ENCODE peak calls at places on chromosomes 1 and 21, in ten cellular contexts. One of them, this sample, is unnamed.

GRCh38 chr1:229507502-229507901 is 639 bp downstream of the NUP133 start:
- DNase-seq in GM19239: no peak
- DNase-seq in caudate nucleus: no peak
- DNase-seq in heart left ventricle: no peak
- DNase-seq in HEK293T: no peak
- DNase-seq in GM12865: no peak
- DNase-seq in PC-9: no peak
- DNase-seq in hippocampal formation: no peak
- DNase-seq in activated naive CD4-positive, alpha-beta T cell treated with Interleukin-2 at 50 U/mL for 16 hours: no peak
- DNase-seq in NCI-H1417: no peak
- DNase-seq in this sample: no peak

GRCh38 chr21:44500111-44500510 is 39.9 kb downstream of the KRTAP10-1 start:
- DNase-seq in PC-9: no peak
- DNase-seq in GM19239: no peak
- DNase-seq in GM12865: no peak
- DNase-seq in caudate nucleus: no peak
- DNase-seq in hippocampal formation: no peak
- DNase-seq in HEK293T: no peak
- DNase-seq in heart left ventricle: no peak
- DNase-seq in NCI-H1417: no peak
- DNase-seq in activated naive CD4-positive, alpha-beta T cell treated with Interleukin-2 at 50 U/mL for 16 hours: no peak
- DNase-seq in this sample: no peak

GRCh38 chr1:85394130-85394529 is 70.8 kb downstream of the DDAH1 start:
- DNase-seq in NCI-H1417: no peak
- DNase-seq in hippocampal formation: no peak
- DNase-seq in activated naive CD4-positive, alpha-beta T cell treated with Interleukin-2 at 50 U/mL for 16 hours: no peak
- DNase-seq in PC-9: no peak
- DNase-seq in GM12865: no peak
- DNase-seq in HEK293T: no peak
- DNase-seq in GM19239: no peak
- DNase-seq in caudate nucleus: no peak
- DNase-seq in heart left ventricle: no peak
- DNase-seq in this sample: no peak

GRCh38 chr21:29245104-29245643 is 53.5 kb upstream of the BACH1 start:
- DNase-seq in hippocampal formation: no peak
- DNase-seq in GM12865: peak; percentile 64
- DNase-seq in HEK293T: no peak
- DNase-seq in GM19239: no peak
- DNase-seq in activated naive CD4-positive, alpha-beta T cell treated with Interleukin-2 at 50 U/mL for 16 hours: peak; percentile 44
- DNase-seq in NCI-H1417: peak; percentile 10
- DNase-seq in heart left ventricle: no peak
- DNase-seq in PC-9: no peak
- DNase-seq in caudate nucleus: no peak
- DNase-seq in this sample: no peak

GRCh38 chr1:78607334-78607927 is 12.8 kb upstream of the IFI44L start:
- DNase-seq in NCI-H1417: peak; percentile 45
- DNase-seq in hippocampal formation: no peak
- DNase-seq in GM12865: peak; percentile 38
- DNase-seq in GM19239: no peak
- DNase-seq in caudate nucleus: no peak
- DNase-seq in PC-9: no peak
- DNase-seq in activated naive CD4-positive, alpha-beta T cell treated with Interleukin-2 at 50 U/mL for 16 hours: no peak
- DNase-seq in HEK293T: peak; percentile 22
- DNase-seq in heart left ventricle: no peak
- DNase-seq in this sample: no peak

GRCh38 chr1:230986976-230987375 is 8.1 kb downstream of the ARV1 start:
- DNase-seq in activated naive CD4-positive, alpha-beta T cell treated with Interleukin-2 at 50 U/mL for 16 hours: no peak
- DNase-seq in GM19239: no peak
- DNase-seq in NCI-H1417: no peak
- DNase-seq in PC-9: no peak
- DNase-seq in GM12865: no peak
- DNase-seq in heart left ventricle: no peak
- DNase-seq in caudate nucleus: no peak
- DNase-seq in HEK293T: no peak
- DNase-seq in hippocampal formation: no peak
- DNase-seq in this sample: no peak

GRCh38 chr1:186577633-186578032 is 102.6 kb downstream of the PTGS2 start:
- DNase-seq in heart left ventricle: no peak
- DNase-seq in GM19239: no peak
- DNase-seq in hippocampal formation: no peak
- DNase-seq in PC-9: no peak
- DNase-seq in NCI-H1417: no peak
- DNase-seq in activated naive CD4-positive, alpha-beta T cell treated with Interleukin-2 at 50 U/mL for 16 hours: no peak
- DNase-seq in HEK293T: no peak
- DNase-seq in caudate nucleus: no peak
- DNase-seq in GM12865: no peak
- DNase-seq in this sample: no peak

GRCh38 chr1:110875216-110875731 is 2.3 kb downstream of the CD53 start:
- DNase-seq in heart left ventricle: no peak
- DNase-seq in hippocampal formation: no peak
- DNase-seq in NCI-H1417: no peak
- DNase-seq in GM19239: no peak
- DNase-seq in PC-9: no peak
- DNase-seq in GM12865: peak; percentile 85
- DNase-seq in HEK293T: no peak
- DNase-seq in caudate nucleus: no peak
- DNase-seq in activated naive CD4-positive, alpha-beta T cell treated with Interleukin-2 at 50 U/mL for 16 hours: peak; percentile 48
- DNase-seq in this sample: no peak

GRCh38 chr1:6075747-6076146 is 30.1 kb downstream of the KCNAB2 start:
- DNase-seq in NCI-H1417: no peak
- DNase-seq in hippocampal formation: no peak
- DNase-seq in GM12865: no peak
- DNase-seq in heart left ventricle: no peak
- DNase-seq in HEK293T: no peak
- DNase-seq in PC-9: no peak
- DNase-seq in activated naive CD4-positive, alpha-beta T cell treated with Interleukin-2 at 50 U/mL for 16 hours: no peak
- DNase-seq in GM19239: no peak
- DNase-seq in caudate nucleus: no peak
- DNase-seq in this sample: no peak

GRCh38 chr1:151547119-151547899 is 7.2 kb downstream of the TUFT1 start:
- DNase-seq in heart left ventricle: peak; percentile 46
- DNase-seq in caudate nucleus: no peak
- DNase-seq in GM12865: no peak
- DNase-seq in NCI-H1417: no peak
- DNase-seq in PC-9: peak; percentile 99
- DNase-seq in activated naive CD4-positive, alpha-beta T cell treated with Interleukin-2 at 50 U/mL for 16 hours: no peak
- DNase-seq in hippocampal formation: no peak
- DNase-seq in GM19239: no peak
- DNase-seq in HEK293T: no peak
- DNase-seq in this sample: no peak

GRCh38 chr1:242890211-242890741 is 364.8 kb downstream of the CEP170 start:
- DNase-seq in GM19239: no peak
- DNase-seq in GM12865: no peak
- DNase-seq in HEK293T: no peak
- DNase-seq in heart left ventricle: peak; percentile 36
- DNase-seq in NCI-H1417: no peak
- DNase-seq in activated naive CD4-positive, alpha-beta T cell treated with Interleukin-2 at 50 U/mL for 16 hours: no peak
- DNase-seq in caudate nucleus: no peak
- DNase-seq in PC-9: no peak
- DNase-seq in hippocampal formation: no peak
- DNase-seq in this sample: no peak

GRCh38 chr1:183694636-183695035 is 41.5 kb upstream of the APOBEC4 start:
- DNase-seq in NCI-H1417: no peak
- DNase-seq in caudate nucleus: no peak
- DNase-seq in PC-9: no peak
- DNase-seq in heart left ventricle: no peak
- DNase-seq in GM19239: no peak
- DNase-seq in hippocampal formation: no peak
- DNase-seq in HEK293T: no peak
- DNase-seq in activated naive CD4-positive, alpha-beta T cell treated with Interleukin-2 at 50 U/mL for 16 hours: no peak
- DNase-seq in GM12865: no peak
- DNase-seq in this sample: no peak

GRCh38 chr1:6113745-6114144 is 66.4 kb downstream of the CHD5 start:
- DNase-seq in PC-9: no peak
- DNase-seq in hippocampal formation: no peak
- DNase-seq in NCI-H1417: no peak
- DNase-seq in GM19239: no peak
- DNase-seq in caudate nucleus: no peak
- DNase-seq in activated naive CD4-positive, alpha-beta T cell treated with Interleukin-2 at 50 U/mL for 16 hours: no peak
- DNase-seq in heart left ventricle: no peak
- DNase-seq in GM12865: no peak
- DNase-seq in HEK293T: no peak
- DNase-seq in this sample: no peak

GRCh38 chr21:28272272-28272992 is 720.2 kb downstream of the LTN1 start:
- DNase-seq in hippocampal formation: no peak
- DNase-seq in heart left ventricle: no peak
- DNase-seq in PC-9: no peak
- DNase-seq in GM19239: no peak
- DNase-seq in HEK293T: no peak
- DNase-seq in activated naive CD4-positive, alpha-beta T cell treated with Interleukin-2 at 50 U/mL for 16 hours: no peak
- DNase-seq in NCI-H1417: no peak
- DNase-seq in caudate nucleus: no peak
- DNase-seq in GM12865: no peak
- DNase-seq in this sample: no peak

GRCh38 chr1:107076846-107077245 is 20.4 kb downstream of the PRMT6 start:
- DNase-seq in NCI-H1417: no peak
- DNase-seq in activated naive CD4-positive, alpha-beta T cell treated with Interleukin-2 at 50 U/mL for 16 hours: no peak
- DNase-seq in heart left ventricle: no peak
- DNase-seq in PC-9: peak; percentile 92
- DNase-seq in hippocampal formation: no peak
- DNase-seq in caudate nucleus: no peak
- DNase-seq in HEK293T: no peak
- DNase-seq in GM19239: no peak
- DNase-seq in GM12865: no peak
- DNase-seq in this sample: no peak

This sample was measured in anterior cingulate cortex.